ENCODE peak calls at places on chromosomes 4 and X, in four cellular contexts. B is RPMI7951, Y is iris pigment epithelial cell, U is COR-L47. N is an unnamed sample.

GRCh38 chr4:185541251-185541671 is 6.0 kb upstream of the PDLIM3 start:
- DNase-seq in B (no peak), Y (peak; percentile 27), U (no peak), N (no peak)

GRCh38 chrX:106608016-106608415 is 3.8 kb upstream of the RADX start:
- DNase-seq in B (no peak), Y (no peak), U (no peak), N (no peak)

GRCh38 chr4:2340272-2341061 is 78.0 kb downstream of the ZFYVE28 start:
- DNase-seq in Y (no peak), U (no peak), B (no peak), N (no peak)

GRCh38 chr4:47500776-47501175 is 15.7 kb downstream of the ATP10D start:
- DNase-seq in Y (no peak), U (no peak), B (no peak), N (no peak)

GRCh38 chr4:7815562-7815961 is 124.1 kb downstream of the AFAP1 start:
- DNase-seq in Y (peak; percentile 93), U (no peak), B (peak; percentile 94), N (peak; percentile 14)

GRCh38 chr4:24488399-24489164 is 95.8 kb downstream of the DHX15 start:
- DNase-seq in B (peak; percentile 48), Y (peak; percentile 55), U (peak; percentile 51), N (peak; percentile 44)

GRCh38 chr4:7358100-7358735 is 76.5 kb downstream of the PSAPL1 start:
- DNase-seq in U (no peak), Y (peak; percentile 87), B (peak; percentile 88), N (peak; percentile 75)

GRCh38 chr4:77399831-77400230 is 205.8 kb upstream of the CXCL13 start:
- DNase-seq in U (no peak), Y (no peak), B (no peak), N (no peak)

GRCh38 chr4:188008377-188008776 is 12.8 kb downstream of the ZFP42 start:
- DNase-seq in Y (peak; percentile 97), U (no peak), B (peak; percentile 85), N (peak; percentile 24)

GRCh38 chrX:41300758-41301437 is 33.1 kb upstream of the DDX3X start:
- DNase-seq in U (no peak), Y (peak; percentile 88), B (peak; percentile 29), N (peak; percentile 4)

GRCh38 chr4:122652379-122652778 is 31.5 kb upstream of the IL21 start:
- DNase-seq in B (peak; percentile 35), U (no peak), Y (peak; percentile 76), N (no peak)

GRCh38 chr4:55038176-55038890 is 87.1 kb downstream of the KDR start:
- DNase-seq in Y (peak; percentile 63), B (no peak), U (no peak), N (no peak)

GRCh38 chrX:7055386-7056137 is 92.0 kb upstream of the STS start:
- DNase-seq in U (no peak), B (no peak), Y (no peak), N (no peak)

GRCh38 chrX:150873616-150874015 is 24.9 kb downstream of the CD99L2 start:
- DNase-seq in U (no peak), Y (peak; percentile 35), B (peak; percentile 17), N (no peak)

GRCh38 chr4:56768772-56769171 is 52.7 kb downstream of the SPINK2 start:
- DNase-seq in B (no peak), U (no peak), Y (no peak), N (no peak)

GRCh38 chrX:48509245-48509590 is 426 bp downstream of the PORCN start:
- DNase-seq in U (no peak), B (no peak), Y (no peak), N (no peak)

GRCh38 chr4:83150563-83151330 is 36.2 kb upstream of the PLAC8 start:
- DNase-seq in U (no peak), Y (peak; percentile 45), B (peak; percentile 32), N (peak; percentile 28)

GRCh38 chr4:77157859-77158486 is 966 bp downstream of the CCNG2 start:
- DNase-seq in U (peak; percentile 89), Y (peak; percentile 92), B (peak; percentile 86), N (peak; percentile 56)

GRCh38 chr4:95061220-95061619 is 303.5 kb downstream of the BMPR1B start:
- DNase-seq in U (no peak), Y (peak; percentile 36), B (no peak), N (no peak)

GRCh38 chrX:24243692-24244091 is 70.2 kb downstream of the SUPT20HL2 start:
- DNase-seq in B (no peak), Y (peak; percentile 35), U (no peak), N (no peak)

GRCh38 chr4:98603683-98604573 is 54.5 kb downstream of the TSPAN5 start:
- DNase-seq in B (peak; percentile 85), Y (no peak), U (no peak), N (peak; percentile 55)

GRCh38 chr4:21901831-21902230 is 46.7 kb downstream of the KCNIP4 start:
- DNase-seq in Y (peak; percentile 76), B (peak; percentile 32), U (no peak), N (peak; percentile 28)

GRCh38 chr4:185005209-185005819 is 13.0 kb upstream of the HELT start:
- DNase-seq in U (peak; percentile 74), B (peak; percentile 71), Y (peak; percentile 62), N (peak; percentile 4)

GRCh38 chr4:182385897-182386296 is 142.7 kb downstream of the TENM3 start:
- DNase-seq in U (no peak), Y (no peak), B (no peak), N (no peak)

GRCh38 chrX:68177542-68177941 is 255.8 kb downstream of the OPHN1 start:
- DNase-seq in B (peak; percentile 53), Y (peak; percentile 53), U (no peak), N (peak; percentile 10)